ENCODE peak calls at places on chromosomes 2 and 18, in ten cellular contexts. One of them, this sample, is unnamed.

GRCh38 chr2:72710418-72711152 is 115.2 kb downstream of the EXOC6B start:
- DNase-seq in neural crest cell: no peak
- DNase-seq in left lung: no peak
- DNase-seq in HFF-Myc: no peak
- DNase-seq in AG09319: no peak
- DNase-seq in epithelial cell of esophagus: no peak
- DNase-seq in nephron progenitor cell: no peak
- DNase-seq in uterus: no peak
- DNase-seq in glutamatergic neuron: no peak
- DNase-seq in foreskin fibroblast: no peak
- DNase-seq in this sample: no peak

GRCh38 chr2:29114841-29115609 is at the start of gene CLIP4:
- DNase-seq in nephron progenitor cell: peak; percentile 74
- DNase-seq in AG09319: peak; percentile 20
- DNase-seq in epithelial cell of esophagus: peak; percentile 56
- DNase-seq in glutamatergic neuron: peak; percentile 53
- DNase-seq in left lung: peak; percentile 74
- DNase-seq in HFF-Myc: no peak
- DNase-seq in uterus: peak; percentile 40
- DNase-seq in neural crest cell: peak; percentile 23
- DNase-seq in foreskin fibroblast: peak; percentile 88
- DNase-seq in this sample: no peak

GRCh38 chr2:142872900-142873724 is 4.4 kb upstream of the KYNU start:
- DNase-seq in glutamatergic neuron: no peak
- DNase-seq in AG09319: peak; percentile 30
- DNase-seq in uterus: no peak
- DNase-seq in left lung: no peak
- DNase-seq in neural crest cell: no peak
- DNase-seq in HFF-Myc: peak; percentile 15
- DNase-seq in epithelial cell of esophagus: peak; percentile 92
- DNase-seq in foreskin fibroblast: peak; percentile 85
- DNase-seq in nephron progenitor cell: no peak
- DNase-seq in this sample: no peak

GRCh38 chr2:172095905-172096660 is 6.6 kb downstream of the DLX2 start:
- DNase-seq in glutamatergic neuron: no peak
- DNase-seq in AG09319: no peak
- DNase-seq in uterus: no peak
- DNase-seq in left lung: no peak
- DNase-seq in epithelial cell of esophagus: no peak
- DNase-seq in nephron progenitor cell: no peak
- DNase-seq in foreskin fibroblast: peak; percentile 56
- DNase-seq in HFF-Myc: no peak
- DNase-seq in neural crest cell: peak; percentile 28
- DNase-seq in this sample: no peak

GRCh38 chr2:196247114-196247978 is 76.0 kb upstream of the STK17B start:
- DNase-seq in left lung: no peak
- DNase-seq in uterus: no peak
- DNase-seq in epithelial cell of esophagus: no peak
- DNase-seq in HFF-Myc: no peak
- DNase-seq in nephron progenitor cell: no peak
- DNase-seq in AG09319: no peak
- DNase-seq in neural crest cell: no peak
- DNase-seq in glutamatergic neuron: no peak
- DNase-seq in foreskin fibroblast: no peak
- DNase-seq in this sample: no peak

GRCh38 chr2:174833737-174834136 is 69.5 kb upstream of the CHRNA1 start:
- DNase-seq in foreskin fibroblast: no peak
- DNase-seq in epithelial cell of esophagus: no peak
- DNase-seq in neural crest cell: no peak
- DNase-seq in nephron progenitor cell: no peak
- DNase-seq in uterus: no peak
- DNase-seq in glutamatergic neuron: no peak
- DNase-seq in AG09319: no peak
- DNase-seq in left lung: no peak
- DNase-seq in HFF-Myc: no peak
- DNase-seq in this sample: no peak

GRCh38 chr2:144703852-144704324 is 184.0 kb upstream of the ZEB2 start:
- DNase-seq in nephron progenitor cell: no peak
- DNase-seq in left lung: peak; percentile 45
- DNase-seq in HFF-Myc: no peak
- DNase-seq in foreskin fibroblast: peak; percentile 76
- DNase-seq in epithelial cell of esophagus: peak; percentile 93
- DNase-seq in AG09319: peak; percentile 10
- DNase-seq in uterus: peak; percentile 37
- DNase-seq in neural crest cell: no peak
- DNase-seq in glutamatergic neuron: no peak
- DNase-seq in this sample: no peak

GRCh38 chr2:173286153-173286809 is 68.4 kb upstream of the CDCA7 start:
- DNase-seq in HFF-Myc: no peak
- DNase-seq in uterus: no peak
- DNase-seq in AG09319: no peak
- DNase-seq in neural crest cell: no peak
- DNase-seq in foreskin fibroblast: no peak
- DNase-seq in epithelial cell of esophagus: no peak
- DNase-seq in glutamatergic neuron: no peak
- DNase-seq in left lung: no peak
- DNase-seq in nephron progenitor cell: no peak
- DNase-seq in this sample: no peak

GRCh38 chr2:160353166-160353565 is 140.4 kb downstream of the RBMS1 start:
- DNase-seq in foreskin fibroblast: no peak
- DNase-seq in HFF-Myc: no peak
- DNase-seq in nephron progenitor cell: no peak
- DNase-seq in epithelial cell of esophagus: peak; percentile 54
- DNase-seq in left lung: no peak
- DNase-seq in neural crest cell: no peak
- DNase-seq in AG09319: no peak
- DNase-seq in glutamatergic neuron: no peak
- DNase-seq in uterus: no peak
- DNase-seq in this sample: no peak

GRCh38 chr18:41745166-41746049 is 209.6 kb upstream of the PIK3C3 start:
- DNase-seq in epithelial cell of esophagus: peak; percentile 67
- DNase-seq in AG09319: no peak
- DNase-seq in HFF-Myc: no peak
- DNase-seq in neural crest cell: peak; percentile 58
- DNase-seq in nephron progenitor cell: peak; percentile 72
- DNase-seq in foreskin fibroblast: peak; percentile 57
- DNase-seq in uterus: no peak
- DNase-seq in left lung: peak; percentile 33
- DNase-seq in glutamatergic neuron: peak; percentile 78
- DNase-seq in this sample: peak; percentile 70

DNA sequence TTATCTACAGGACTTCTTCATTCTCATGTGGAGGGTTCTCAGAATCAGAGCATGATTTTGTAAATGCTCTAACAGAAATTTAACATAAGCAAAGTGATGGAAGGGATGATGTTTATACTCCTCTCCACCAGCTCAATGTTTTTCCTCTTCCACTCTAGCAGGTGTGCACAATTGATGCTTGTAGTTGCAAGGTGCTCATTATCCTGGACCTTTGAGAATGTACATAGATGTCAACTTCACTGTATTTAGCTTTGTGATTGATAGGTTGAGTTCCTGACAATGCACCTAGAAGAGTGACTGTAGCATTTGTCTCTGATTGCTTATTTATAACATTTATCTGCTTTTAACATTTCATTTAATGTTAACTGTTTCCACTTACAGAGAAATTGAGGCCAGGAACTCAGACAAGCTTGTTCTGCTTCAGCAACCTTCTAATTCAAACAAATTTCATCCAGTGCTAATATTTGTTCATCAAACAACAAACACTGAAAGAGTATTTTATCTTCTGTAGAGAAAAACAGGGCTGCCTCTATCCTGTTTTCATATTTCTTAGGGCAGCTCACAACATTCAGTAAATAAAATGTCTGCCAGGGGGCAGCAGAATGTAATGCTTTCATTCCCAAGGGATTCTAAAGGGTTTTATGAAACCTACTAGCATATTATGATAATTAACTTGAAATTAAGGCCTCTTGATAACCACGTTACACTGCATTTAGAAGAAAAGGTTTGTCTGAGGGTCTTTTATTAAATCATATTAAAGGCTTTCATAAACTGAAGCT is 127.9 kb upstream of the NOL4 start:
- DNase-seq in HFF-Myc: no peak
- DNase-seq in AG09319: no peak
- DNase-seq in uterus: no peak
- DNase-seq in glutamatergic neuron: no peak
- DNase-seq in epithelial cell of esophagus: no peak
- DNase-seq in left lung: no peak
- DNase-seq in foreskin fibroblast: peak; percentile 22
- DNase-seq in nephron progenitor cell: no peak
- DNase-seq in neural crest cell: no peak
- DNase-seq in this sample: no peak
- TF ChIP-seq CTCF in HFF-Myc: no peak
- TF ChIP-seq CTCF in AG09319: no peak
- TF ChIP-seq CTCF in uterus: no peak
- TF ChIP-seq CTCF in glutamatergic neuron: peak; percentile 36
- TF ChIP-seq CTCF in epithelial cell of esophagus: peak; percentile 16
- TF ChIP-seq CTCF in left lung: peak; percentile 14
- TF ChIP-seq CTCF in foreskin fibroblast: no peak
- TF ChIP-seq CTCF in nephron progenitor cell: no peak
- TF ChIP-seq CTCF in neural crest cell: peak; percentile 45
- TF ChIP-seq CTCF in this sample: no peak

GRCh38 chr2:104412384-104412783 is 441.5 kb upstream of the POU3F3 start:
- DNase-seq in HFF-Myc: no peak
- DNase-seq in AG09319: no peak
- DNase-seq in nephron progenitor cell: peak; percentile 42
- DNase-seq in uterus: no peak
- DNase-seq in left lung: no peak
- DNase-seq in neural crest cell: peak; percentile 53
- DNase-seq in glutamatergic neuron: peak; percentile 64
- DNase-seq in epithelial cell of esophagus: peak; percentile 2
- DNase-seq in foreskin fibroblast: no peak
- DNase-seq in this sample: peak; percentile 65
- TF ChIP-seq CTCF in HFF-Myc: no peak
- TF ChIP-seq CTCF in AG09319: peak; percentile 60
- TF ChIP-seq CTCF in nephron progenitor cell: peak; percentile 67
- TF ChIP-seq CTCF in uterus: no peak
- TF ChIP-seq CTCF in left lung: peak; percentile 55
- TF ChIP-seq CTCF in neural crest cell: peak; percentile 73
- TF ChIP-seq CTCF in glutamatergic neuron: peak; percentile 76
- TF ChIP-seq CTCF in epithelial cell of esophagus: peak; percentile 28
- TF ChIP-seq CTCF in foreskin fibroblast: peak; percentile 11
- TF ChIP-seq CTCF in this sample: peak; percentile 83

GRCh38 chr2:64361151-64361938 is 92.6 kb upstream of the LGALSL start:
- DNase-seq in foreskin fibroblast: no peak
- DNase-seq in nephron progenitor cell: no peak
- DNase-seq in glutamatergic neuron: no peak
- DNase-seq in epithelial cell of esophagus: no peak
- DNase-seq in AG09319: no peak
- DNase-seq in left lung: no peak
- DNase-seq in uterus: no peak
- DNase-seq in neural crest cell: no peak
- DNase-seq in HFF-Myc: no peak
- DNase-seq in this sample: no peak

GRCh38 chr2:64363140-64363539 is 90.8 kb upstream of the LGALSL start:
- DNase-seq in neural crest cell: no peak
- DNase-seq in epithelial cell of esophagus: no peak
- DNase-seq in AG09319: no peak
- DNase-seq in left lung: no peak
- DNase-seq in foreskin fibroblast: peak; percentile 19
- DNase-seq in glutamatergic neuron: no peak
- DNase-seq in HFF-Myc: no peak
- DNase-seq in uterus: no peak
- DNase-seq in nephron progenitor cell: no peak
- DNase-seq in this sample: no peak

GRCh38 chr2:64362562-64363026 is 91.4 kb upstream of the LGALSL start:
- DNase-seq in uterus: no peak
- DNase-seq in nephron progenitor cell: no peak
- DNase-seq in epithelial cell of esophagus: peak; percentile 100
- DNase-seq in HFF-Myc: no peak
- DNase-seq in foreskin fibroblast: no peak
- DNase-seq in left lung: peak; percentile 48
- DNase-seq in neural crest cell: no peak
- DNase-seq in AG09319: no peak
- DNase-seq in glutamatergic neuron: no peak
- DNase-seq in this sample: no peak

GRCh38 chr2:64367444-64367843 is 86.5 kb upstream of the LGALSL start:
- DNase-seq in neural crest cell: no peak
- DNase-seq in nephron progenitor cell: no peak
- DNase-seq in HFF-Myc: no peak
- DNase-seq in foreskin fibroblast: no peak
- DNase-seq in glutamatergic neuron: no peak
- DNase-seq in uterus: no peak
- DNase-seq in left lung: no peak
- DNase-seq in AG09319: no peak
- DNase-seq in epithelial cell of esophagus: no peak
- DNase-seq in this sample: no peak

GRCh38 chr2:64363848-64364247 is 90.1 kb upstream of the LGALSL start:
- DNase-seq in uterus: no peak
- DNase-seq in AG09319: no peak
- DNase-seq in epithelial cell of esophagus: no peak
- DNase-seq in HFF-Myc: no peak
- DNase-seq in glutamatergic neuron: no peak
- DNase-seq in nephron progenitor cell: no peak
- DNase-seq in left lung: no peak
- DNase-seq in foreskin fibroblast: no peak
- DNase-seq in neural crest cell: no peak
- DNase-seq in this sample: no peak
- TF ChIP-seq CTCF in uterus: no peak
- TF ChIP-seq CTCF in AG09319: no peak
- TF ChIP-seq CTCF in epithelial cell of esophagus: no peak
- TF ChIP-seq CTCF in HFF-Myc: no peak
- TF ChIP-seq CTCF in glutamatergic neuron: no peak
- TF ChIP-seq CTCF in nephron progenitor cell: no peak
- TF ChIP-seq CTCF in left lung: no peak
- TF ChIP-seq CTCF in foreskin fibroblast: no peak
- TF ChIP-seq CTCF in neural crest cell: no peak
- TF ChIP-seq CTCF in this sample: no peak

GRCh38 chr2:236049981-236050380 is 118.2 kb downstream of the GBX2 start:
- DNase-seq in neural crest cell: no peak
- DNase-seq in AG09319: no peak
- DNase-seq in left lung: no peak
- DNase-seq in HFF-Myc: no peak
- DNase-seq in glutamatergic neuron: no peak
- DNase-seq in epithelial cell of esophagus: no peak
- DNase-seq in foreskin fibroblast: no peak
- DNase-seq in uterus: no peak
- DNase-seq in nephron progenitor cell: no peak
- DNase-seq in this sample: no peak
- TF ChIP-seq CTCF in neural crest cell: no peak
- TF ChIP-seq CTCF in AG09319: no peak
- TF ChIP-seq CTCF in left lung: no peak
- TF ChIP-seq CTCF in HFF-Myc: no peak
- TF ChIP-seq CTCF in glutamatergic neuron: no peak
- TF ChIP-seq CTCF in epithelial cell of esophagus: no peak
- TF ChIP-seq CTCF in foreskin fibroblast: no peak
- TF ChIP-seq CTCF in uterus: no peak
- TF ChIP-seq CTCF in nephron progenitor cell: no peak
- TF ChIP-seq CTCF in this sample: no peak

This sample was measured in endothelial cell.